ENCODE peak calls at places on chromosomes 11 and 22, in four cellular contexts. P is kidney, V is psoas muscle, Z is heart right ventricle. G is an unnamed sample.
A peak's percentile ranks its signal among the peaks of the same experiment; 100 is the strongest.

GRCh38 chr11:74011360-74012071 is 2.6 kb upstream of the UCP3 start:
- DNase-seq in V (no peak), P (no peak), Z (no peak), G (no peak)

GRCh38 chr22:46564084-46564714 is 26.8 kb upstream of the CELSR1 start:
- DNase-seq in V (peak; percentile 72), Z (peak; percentile 65), P (no peak), G (no peak)

GRCh38 chr11:78715639-78716311 is 141.1 kb upstream of the NARS2 start:
- DNase-seq in P (no peak), V (no peak), Z (peak; percentile 23), G (peak; percentile 38)

GRCh38 chr11:119594639-119595249 is 134.3 kb downstream of the NECTIN1 start:
- DNase-seq in P (no peak), V (no peak), Z (no peak), G (no peak)

GRCh38 chr11:96424693-96425092 is 34.9 kb downstream of the JRKL start:
- DNase-seq in Z (no peak), V (no peak), P (no peak), G (no peak)

GRCh38 chr11:46489668-46490560 is 98.3 kb upstream of the CHRM4 start:
- DNase-seq in P (no peak), V (no peak), Z (no peak), G (no peak)

GRCh38 chr11:68750197-68750987 is 928 bp downstream of the TESMIN start:
- DNase-seq in Z (no peak), P (peak; percentile 86), V (peak; percentile 57), G (no peak)

GRCh38 chr22:45629469-45630089 is 42.1 kb upstream of the ATXN10 start:
- DNase-seq in V (no peak), P (peak; percentile 61), Z (no peak), G (no peak)

GRCh38 chr11:120108154-120108784 is 29.6 kb downstream of the TRIM29 start:
- DNase-seq in Z (peak; percentile 71), P (no peak), V (peak; percentile 80), G (peak; percentile 86)

GRCh38 chr11:294795-295194 is 4.5 kb downstream of the IFITM5 start:
- DNase-seq in V (peak; percentile 46), Z (peak; percentile 11), P (peak; percentile 68), G (no peak)

DNA sequence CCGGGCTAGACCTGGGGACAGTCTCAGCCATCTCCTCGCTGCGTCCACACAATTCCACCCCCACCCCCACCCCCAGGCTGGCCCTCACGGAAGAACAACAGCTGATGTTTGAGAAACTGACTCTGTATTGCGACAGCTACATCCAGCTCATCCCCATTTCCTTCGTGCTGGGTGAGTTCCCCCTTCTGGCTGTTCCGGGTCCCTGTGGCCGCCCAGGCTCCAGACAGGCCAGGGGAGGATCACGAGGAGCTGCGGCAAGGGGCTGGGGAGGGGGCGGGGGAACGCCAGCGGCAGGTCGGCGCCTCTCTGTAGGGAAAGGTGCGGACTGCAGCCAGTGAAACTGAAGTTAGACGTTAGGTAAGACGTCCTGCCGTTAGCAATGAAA is 4.9 kb downstream of the BEST1 start:
- DNase-seq in V (peak; percentile 80), Z (peak; percentile 62), P (peak; percentile 90), G (no peak)
- TF ChIP-seq CTCF in V (no peak), Z (no peak), P (peak; percentile 17), G (no peak)

GRCh38 chr11:35997908-35998307 is 54.0 kb downstream of the LDLRAD3 start:
- DNase-seq in P (no peak), Z (no peak), V (no peak), G (no peak)
- H3K27ac ChIP-seq in P (no peak overlapping the region), Z (no peak overlapping the region), V (no peak overlapping the region), G (no peak overlapping the region)

GRCh38 chr22:27601195-27601594 is 200.4 kb downstream of the MN1 start:
- DNase-seq in V (no peak), P (no peak), Z (no peak), G (no peak)

GRCh38 chr22:27598792-27599191 is 202.8 kb downstream of the MN1 start:
- DNase-seq in V (no peak), Z (no peak), P (no peak), G (no peak)

GRCh38 chr22:27596133-27596905 is 205.2 kb downstream of the MN1 start:
- DNase-seq in V (no peak), P (no peak), Z (no peak), G (no peak)

GRCh38 chr22:27594474-27595134 is 207.0 kb downstream of the MN1 start:
- DNase-seq in P (no peak), V (no peak), Z (no peak), G (no peak)

GRCh38 chr22:27597703-27598444 is 203.7 kb downstream of the MN1 start:
- DNase-seq in P (no peak), Z (no peak), V (no peak), G (no peak)
- TF ChIP-seq CTCF in P (no peak), Z (no peak), V (no peak), G (no peak)

GRCh38 chr11:10288316-10288715 is 5.7 kb downstream of the SBF2 start:
- DNase-seq in P (no peak), Z (no peak), V (no peak), G (no peak)

GRCh38 chr11:10285148-10285802 is 8.7 kb downstream of the SBF2 start:
- DNase-seq in Z (no peak), P (no peak), V (no peak), G (no peak)

GRCh38 chr11:10287766-10288165 is 6.3 kb downstream of the SBF2 start:
- DNase-seq in P (no peak), Z (no peak), V (no peak), G (no peak)

GRCh38 chr11:10288881-10289764 is 4.9 kb downstream of the SBF2 start:
- DNase-seq in V (no peak), P (peak; percentile 73), Z (peak; percentile 14), G (no peak)

GRCh38 chr11:10287140-10287539 is 6.9 kb downstream of the SBF2 start:
- DNase-seq in P (no peak), Z (no peak), V (no peak), G (no peak)
- H3K27ac ChIP-seq in P (no peak overlapping the region), Z (no peak overlapping the region), V (no peak overlapping the region), G (no peak overlapping the region)

GRCh38 chr11:13216019-13217006 is 61.3 kb upstream of the BMAL1 start:
- DNase-seq in P (peak; percentile 71), Z (no peak), V (no peak), G (no peak)
- TF ChIP-seq CTCF in P (no peak), Z (no peak), V (no peak), G (no peak)

DNA sequence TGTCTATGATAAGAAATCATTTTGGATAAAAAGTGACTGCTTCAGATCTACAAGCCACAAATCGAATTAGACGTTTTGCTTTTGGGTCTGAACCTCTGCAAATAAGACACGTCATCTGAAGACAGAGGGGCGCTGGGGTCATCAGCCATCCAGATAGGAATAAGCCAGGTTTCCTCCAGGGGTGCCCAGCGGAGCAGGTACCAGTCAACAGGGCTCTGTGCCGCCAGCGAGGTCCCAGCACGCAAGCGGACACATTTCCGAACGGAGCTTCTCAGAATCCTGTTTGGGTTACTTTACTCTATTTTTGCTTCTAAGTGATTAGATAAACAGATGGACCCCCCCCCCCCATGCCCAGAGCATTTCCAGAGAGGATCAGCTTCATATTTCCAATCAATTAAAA is 873.8 kb downstream of the BRD1 start:
- DNase-seq in P (no peak), Z (no peak), V (no peak), G (no peak)
- H3K27ac ChIP-seq in P (no peak overlapping the region), Z (no peak overlapping the region), V (no peak overlapping the region), G (no peak overlapping the region)

DNA sequence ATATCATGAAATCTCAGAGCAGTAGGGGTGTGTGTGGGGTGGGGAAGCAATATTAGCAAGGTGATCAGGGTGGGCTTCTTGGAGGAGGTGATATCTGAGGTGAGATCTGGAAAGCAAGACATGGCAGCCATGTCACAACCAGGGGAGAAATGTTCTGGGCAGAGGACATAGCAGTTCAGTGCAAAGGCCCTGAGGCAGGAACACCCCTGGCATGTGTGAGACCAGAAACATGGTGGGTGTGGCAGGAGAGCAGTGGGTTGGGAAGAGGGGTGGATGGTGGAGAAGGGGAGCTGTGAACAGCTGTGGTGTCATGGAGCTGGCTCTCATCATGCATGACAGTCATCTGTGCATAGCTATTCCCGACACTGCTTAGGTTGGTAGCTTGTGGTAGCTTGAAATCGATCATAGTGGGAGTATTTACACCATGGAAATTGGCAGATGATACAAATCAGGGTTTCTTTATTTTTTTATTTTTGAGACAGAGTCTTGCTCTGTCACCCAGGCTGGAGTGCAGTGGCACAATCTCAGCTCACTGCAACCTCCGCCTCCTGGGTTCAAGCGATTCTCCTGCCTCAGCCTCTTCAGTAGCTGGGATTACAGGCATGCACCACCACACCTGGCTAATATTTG is 17.9 kb upstream of the MPPED1 start:
- DNase-seq in V (no peak), P (no peak), Z (no peak), G (no peak)
- TF ChIP-seq CTCF in V (no peak), P (no peak), Z (no peak), G (no peak)

GRCh38 chr11:34356576-34356917 is 1.3 kb downstream of the ABTB2 start:
- DNase-seq in V (no peak), Z (peak; percentile 23), P (peak; percentile 81), G (peak; percentile 47)
- H3K27ac ChIP-seq in V (peak overlapping the region; percentile 91), Z (no peak overlapping the region), P (peak overlapping the region; percentile 57), G (peak overlapping the region; percentile 64)

GRCh38 chr22:50090141-50090714 is 422 bp downstream of the MOV10L1 start:
- DNase-seq in Z (no peak), P (no peak), V (no peak), G (no peak)
- TF ChIP-seq CTCF in Z (no peak), P (no peak), V (no peak), G (no peak)

G was measured in dorsolateral prefrontal cortex.